ENCODE peak calls at places on chromosome 21, in five cellular contexts. One of them, this sample, is unnamed. For H3K4me1 and H3K36me3, the result is how much of the 10 kb centered on the place peaks cover.

GRCh38 chr21:25079053-25079452 is 528.2 kb downstream of the MRPL39 start:
- DNase-seq in HCT116: no peak
- DNase-seq in hepatocyte: no peak
- DNase-seq in GM23338: no peak
- DNase-seq in neural progenitor cell: no peak
- DNase-seq in this sample: no peak

GRCh38 chr21:15775291-15775690 is 45.5 kb downstream of the USP25 start:
- DNase-seq in neural progenitor cell: no peak
- DNase-seq in GM23338: peak
- DNase-seq in hepatocyte: no peak
- DNase-seq in HCT116: no peak
- DNase-seq in this sample: no peak

GRCh38 chr21:28991861-28992525 is 684 bp downstream of the LTN1 start:
- DNase-seq in HCT116: no peak
- DNase-seq in neural progenitor cell: peak
- DNase-seq in GM23338: no peak
- DNase-seq in hepatocyte: peak
- DNase-seq in this sample: peak

GRCh38 chr21:27513825-27514224 is 546.9 kb upstream of the ADAMTS5 start:
- DNase-seq in GM23338: no peak
- DNase-seq in hepatocyte: no peak
- DNase-seq in HCT116: no peak
- DNase-seq in neural progenitor cell: no peak
- DNase-seq in this sample: no peak

GRCh38 chr21:26473471-26473870 is 99.6 kb downstream of the CYYR1 start:
- DNase-seq in hepatocyte: no peak
- DNase-seq in GM23338: no peak
- DNase-seq in HCT116: no peak
- DNase-seq in neural progenitor cell: no peak
- DNase-seq in this sample: no peak

GRCh38 chr21:23401278-23401677 is 2206.0 kb downstream of the MRPL39 start:
- DNase-seq in GM23338: peak
- DNase-seq in HCT116: no peak
- DNase-seq in hepatocyte: peak
- DNase-seq in neural progenitor cell: peak
- DNase-seq in this sample: no peak

GRCh38 chr21:18553786-18554185 is 150.2 kb upstream of the TMPRSS15 start:
- DNase-seq in GM23338: no peak
- DNase-seq in neural progenitor cell: no peak
- DNase-seq in hepatocyte: no peak
- DNase-seq in HCT116: no peak
- DNase-seq in this sample: no peak

GRCh38 chr21:17763286-17764037 is 55.7 kb downstream of the C21orf91 start:
- DNase-seq in GM23338: no peak
- DNase-seq in hepatocyte: no peak
- DNase-seq in HCT116: no peak
- DNase-seq in neural progenitor cell: no peak
- DNase-seq in this sample: no peak

GRCh38 chr21:15441060-15441493 is 288.7 kb upstream of the USP25 start:
- DNase-seq in hepatocyte: no peak
- DNase-seq in neural progenitor cell: peak
- DNase-seq in HCT116: no peak
- DNase-seq in GM23338: peak
- DNase-seq in this sample: no peak

GRCh38 chr21:14116080-14116481 is 94.7 kb downstream of the LIPI start:
- DNase-seq in neural progenitor cell: no peak
- DNase-seq in GM23338: no peak
- DNase-seq in hepatocyte: no peak
- DNase-seq in HCT116: no peak
- DNase-seq in this sample: no peak

GRCh38 chr21:18468775-18469174 is 65.2 kb upstream of the TMPRSS15 start:
- DNase-seq in GM23338: no peak
- DNase-seq in hepatocyte: peak
- DNase-seq in neural progenitor cell: no peak
- DNase-seq in HCT116: no peak
- DNase-seq in this sample: no peak

GRCh38 chr21:14952916-14953315 is 111.9 kb downstream of the NRIP1 start:
- DNase-seq in GM23338: no peak
- DNase-seq in neural progenitor cell: no peak
- DNase-seq in HCT116: no peak
- DNase-seq in hepatocyte: no peak
- DNase-seq in this sample: no peak

GRCh38 chr21:32403201-32403701 is 9.3 kb upstream of the EVA1C start:
- DNase-seq in neural progenitor cell: peak
- DNase-seq in hepatocyte: peak
- DNase-seq in GM23338: peak
- DNase-seq in HCT116: no peak
- DNase-seq in this sample: peak

GRCh38 chr21:16891821-16892220 is 621.0 kb upstream of the CXADR start:
- DNase-seq in GM23338: no peak
- DNase-seq in neural progenitor cell: no peak
- DNase-seq in hepatocyte: no peak
- DNase-seq in HCT116: no peak
- DNase-seq in this sample: no peak

GRCh38 chr21:39686636-39687035 is 58.3 kb upstream of the IGSF5 start:
- DNase-seq in neural progenitor cell: no peak
- DNase-seq in hepatocyte: no peak
- DNase-seq in GM23338: no peak
- DNase-seq in HCT116: no peak
- DNase-seq in this sample: no peak

GRCh38 chr21:32256873-32257620 is 21.8 kb downstream of the MIS18A start:
- DNase-seq in GM23338: no peak
- DNase-seq in neural progenitor cell: no peak
- DNase-seq in HCT116: no peak
- DNase-seq in hepatocyte: peak
- DNase-seq in this sample: no peak

GRCh38 chr21:24727803-24728425 is 879.4 kb downstream of the MRPL39 start:
- DNase-seq in HCT116: no peak
- DNase-seq in hepatocyte: no peak
- DNase-seq in neural progenitor cell: no peak
- DNase-seq in GM23338: peak
- DNase-seq in this sample: no peak

GRCh38 chr21:28213221-28213620 is 779.5 kb downstream of the LTN1 start:
- DNase-seq in neural progenitor cell: no peak
- DNase-seq in HCT116: no peak
- DNase-seq in GM23338: no peak
- DNase-seq in hepatocyte: no peak
- DNase-seq in this sample: no peak

GRCh38 chr21:32941263-32941662 is 84.5 kb upstream of the OLIG2 start:
- DNase-seq in neural progenitor cell: no peak
- DNase-seq in hepatocyte: no peak
- DNase-seq in HCT116: no peak
- DNase-seq in GM23338: no peak
- DNase-seq in this sample: no peak

GRCh38 chr21:25515484-25516405 is 91.5 kb downstream of the MRPL39 start:
- DNase-seq in HCT116: no peak
- DNase-seq in neural progenitor cell: no peak
- DNase-seq in hepatocyte: no peak
- DNase-seq in GM23338: peak
- DNase-seq in this sample: no peak

GRCh38 chr21:34537838-34538237 is 25.8 kb upstream of the KCNE1 start:
- DNase-seq in neural progenitor cell: no peak
- DNase-seq in hepatocyte: no peak
- DNase-seq in HCT116: no peak
- DNase-seq in GM23338: no peak
- DNase-seq in this sample: no peak

GRCh38 chr21:34544032-34544496 is 32.1 kb upstream of the KCNE1 start:
- DNase-seq in HCT116: peak
- DNase-seq in GM23338: peak
- DNase-seq in hepatocyte: peak
- DNase-seq in neural progenitor cell: peak
- DNase-seq in this sample: peak

GRCh38 chr21:34546556-34546955 is 34.5 kb upstream of the KCNE1 start:
- DNase-seq in HCT116: no peak
- DNase-seq in GM23338: no peak
- DNase-seq in hepatocyte: no peak
- DNase-seq in neural progenitor cell: no peak
- DNase-seq in this sample: no peak

GRCh38 chr21:34545079-34545884 is 33.3 kb upstream of the KCNE1 start:
- DNase-seq in HCT116: peak
- DNase-seq in GM23338: peak
- DNase-seq in neural progenitor cell: peak
- DNase-seq in hepatocyte: peak
- DNase-seq in this sample: peak

DNA sequence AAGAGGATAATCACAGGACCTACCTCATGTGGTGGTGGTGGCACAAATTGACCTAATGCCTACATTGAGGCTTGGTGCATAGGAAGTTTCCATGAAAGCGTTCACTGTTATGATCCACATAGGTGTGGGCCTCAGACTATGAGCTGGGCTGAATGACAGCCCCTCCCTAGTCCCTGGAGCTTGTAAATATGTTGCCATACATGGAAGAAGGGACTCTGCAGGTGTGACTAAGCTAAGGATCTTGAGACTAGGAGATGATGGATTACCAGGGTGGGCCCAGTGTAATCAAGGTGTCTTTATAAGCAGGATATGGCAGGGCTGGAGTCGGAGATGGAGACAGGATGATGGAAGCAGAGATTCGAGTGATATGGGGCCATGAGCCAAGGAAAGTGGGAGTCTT is 31.0 kb upstream of the KCNE1 start:
- DNase-seq in hepatocyte: no peak
- DNase-seq in HCT116: no peak
- DNase-seq in neural progenitor cell: no peak
- DNase-seq in GM23338: no peak
- DNase-seq in this sample: no peak
- TF ChIP-seq EZH2phosphoT487 in hepatocyte: no peak
- TF ChIP-seq EZH2phosphoT487 in HCT116: no peak
- TF ChIP-seq EZH2phosphoT487 in neural progenitor cell: no peak
- TF ChIP-seq EZH2phosphoT487 in GM23338: no peak
- TF ChIP-seq EZH2phosphoT487 in this sample: no peak

GRCh38 chr21:34133802-34134201 is 60.4 kb downstream of the MRPS6 start:
- DNase-seq in neural progenitor cell: peak
- DNase-seq in hepatocyte: no peak
- DNase-seq in HCT116: no peak
- DNase-seq in GM23338: peak
- DNase-seq in this sample: no peak
- H3K4me1 ChIP-seq in neural progenitor cell: under half
- H3K4me1 ChIP-seq in hepatocyte: under half
- H3K4me1 ChIP-seq in HCT116: under half
- H3K4me1 ChIP-seq in GM23338: under half
- H3K4me1 ChIP-seq in this sample: under half

GRCh38 chr21:46246345-46246744 is 17.8 kb upstream of the LSS start:
- DNase-seq in neural progenitor cell: no peak
- DNase-seq in GM23338: no peak
- DNase-seq in hepatocyte: no peak
- DNase-seq in HCT116: no peak
- DNase-seq in this sample: no peak
- H3K36me3 ChIP-seq in neural progenitor cell: under half
- H3K36me3 ChIP-seq in GM23338: half or more
- H3K36me3 ChIP-seq in hepatocyte: under half
- H3K36me3 ChIP-seq in HCT116: half or more
- H3K36me3 ChIP-seq in this sample: half or more

GRCh38 chr21:44965251-44966022 is 25.6 kb downstream of the SLX9 start:
- DNase-seq in HCT116: no peak
- DNase-seq in GM23338: no peak
- DNase-seq in neural progenitor cell: no peak
- DNase-seq in hepatocyte: no peak
- DNase-seq in this sample: no peak
- TF ChIP-seq EZH2phosphoT487 in HCT116: no peak
- TF ChIP-seq EZH2phosphoT487 in GM23338: no peak
- TF ChIP-seq EZH2phosphoT487 in neural progenitor cell: no peak
- TF ChIP-seq EZH2phosphoT487 in hepatocyte: no peak
- TF ChIP-seq EZH2phosphoT487 in this sample: no peak

GRCh38 chr21:36707763-36708511 is 9.0 kb downstream of the SIM2 start:
- DNase-seq in hepatocyte: no peak
- DNase-seq in HCT116: no peak
- DNase-seq in neural progenitor cell: peak
- DNase-seq in GM23338: peak
- DNase-seq in this sample: no peak
- H3K4me1 ChIP-seq in hepatocyte: under half
- H3K4me1 ChIP-seq in HCT116: under half
- H3K4me1 ChIP-seq in neural progenitor cell: under half
- H3K4me1 ChIP-seq in GM23338: half or more
- H3K4me1 ChIP-seq in this sample: under half

DNA sequence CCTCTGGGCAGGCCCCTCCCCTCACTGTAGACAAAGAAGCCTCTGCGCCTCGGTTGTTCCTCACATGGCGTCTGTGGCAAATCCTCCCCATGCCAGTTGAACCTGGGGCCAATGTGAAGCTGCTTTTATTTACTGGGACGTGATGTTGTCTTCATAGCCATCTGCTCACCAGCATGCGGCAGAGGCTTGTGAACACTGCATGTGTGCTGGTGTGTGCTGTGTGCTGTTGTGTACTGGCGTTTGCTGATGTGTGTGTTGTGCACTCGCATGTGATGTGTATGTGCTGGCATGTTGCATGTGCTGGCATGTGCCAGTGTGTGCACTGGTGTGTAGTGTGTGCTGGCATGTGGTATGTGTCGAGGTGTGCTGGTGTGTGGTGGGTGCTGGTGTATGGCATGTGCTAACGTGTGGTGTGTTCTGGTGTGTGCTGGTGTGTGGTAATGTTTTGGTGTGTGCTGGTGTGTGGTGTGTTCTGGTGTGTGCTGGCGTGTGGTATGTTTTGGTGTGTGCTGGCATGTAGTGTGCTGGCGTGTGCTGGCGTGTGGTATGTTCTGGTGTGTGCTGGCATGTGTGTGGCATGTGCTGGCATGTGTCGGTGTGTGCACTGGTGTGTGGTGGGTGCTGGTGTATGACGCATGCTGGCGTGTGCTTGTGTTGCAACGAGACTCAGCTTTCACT is 37.2 kb upstream of the TRAPPC10 start:
- DNase-seq in neural progenitor cell: no peak
- DNase-seq in GM23338: no peak
- DNase-seq in HCT116: no peak
- DNase-seq in hepatocyte: no peak
- DNase-seq in this sample: no peak
- H3K36me3 ChIP-seq in neural progenitor cell: under half
- H3K36me3 ChIP-seq in GM23338: under half
- H3K36me3 ChIP-seq in HCT116: under half
- H3K36me3 ChIP-seq in hepatocyte: under half
- H3K36me3 ChIP-seq in this sample: under half

GRCh38 chr21:41966872-41967621 is 13.2 kb upstream of the C2CD2 start:
- DNase-seq in neural progenitor cell: no peak
- DNase-seq in hepatocyte: no peak
- DNase-seq in GM23338: no peak
- DNase-seq in HCT116: no peak
- DNase-seq in this sample: no peak

GRCh38 chr21:41967708-41968107 is 13.9 kb upstream of the C2CD2 start:
- DNase-seq in HCT116: no peak
- DNase-seq in GM23338: no peak
- DNase-seq in hepatocyte: no peak
- DNase-seq in neural progenitor cell: peak
- DNase-seq in this sample: no peak

GRCh38 chr21:41965447-41966340 is 11.9 kb upstream of the C2CD2 start:
- DNase-seq in HCT116: no peak
- DNase-seq in hepatocyte: no peak
- DNase-seq in neural progenitor cell: no peak
- DNase-seq in GM23338: no peak
- DNase-seq in this sample: no peak

GRCh38 chr21:41965045-41965444 is 11.2 kb upstream of the C2CD2 start:
- DNase-seq in GM23338: no peak
- DNase-seq in neural progenitor cell: no peak
- DNase-seq in hepatocyte: no peak
- DNase-seq in HCT116: no peak
- DNase-seq in this sample: peak

GRCh38 chr21:41966341-41966833 is 12.6 kb upstream of the C2CD2 start:
- DNase-seq in neural progenitor cell: no peak
- DNase-seq in hepatocyte: no peak
- DNase-seq in HCT116: no peak
- DNase-seq in GM23338: no peak
- DNase-seq in this sample: no peak
- TF ChIP-seq EZH2phosphoT487 in neural progenitor cell: no peak
- TF ChIP-seq EZH2phosphoT487 in hepatocyte: no peak
- TF ChIP-seq EZH2phosphoT487 in HCT116: no peak
- TF ChIP-seq EZH2phosphoT487 in GM23338: no peak
- TF ChIP-seq EZH2phosphoT487 in this sample: no peak

GRCh38 chr21:45292399-45293213 is 4.9 kb upstream of the POFUT2 start:
- DNase-seq in GM23338: peak
- DNase-seq in hepatocyte: peak
- DNase-seq in neural progenitor cell: peak
- DNase-seq in HCT116: peak
- DNase-seq in this sample: peak
- H3K4me1 ChIP-seq in GM23338: under half
- H3K4me1 ChIP-seq in hepatocyte: under half
- H3K4me1 ChIP-seq in neural progenitor cell: under half
- H3K4me1 ChIP-seq in HCT116: under half
- H3K4me1 ChIP-seq in this sample: under half

This sample was measured in OCI-LY7.